ENCODE peak calls at places on chromosomes 2 and 18, in six cellular contexts. F is stimulated activated CD4-positive, alpha-beta T cell treated with anti-CD3 and anti-CD28 coated beads, Interleukin-2, amount 100 ng/mL, for 48 hours; Z is COR-L47; M is HTR-8/SVneo; N is Right ventricle myocardium superior; O is T-helper 9 cell. G is an unnamed sample.

GRCh38 chr18:43596106-43596712 is 318.9 kb upstream of the SYT4 start:
- DNase-seq in Z (peak), O (no peak), N (no peak), F (no peak), M (peak), G (no peak)

GRCh38 chr18:57748770-57749603 is 54.1 kb downstream of the ATP8B1 start:
- DNase-seq in M (no peak), F (no peak), N (no peak), O (no peak), Z (peak), G (no peak)

GRCh38 chr2:44136186-44136585 is 32.5 kb upstream of the PPM1B start:
- DNase-seq in N (no peak), M (peak), O (no peak), F (no peak), Z (no peak), G (no peak)

GRCh38 chr2:150126143-150126725 is 361.2 kb downstream of the RND3 start:
- DNase-seq in O (no peak), M (no peak), Z (no peak), F (no peak), N (no peak), G (no peak)

GRCh38 chr2:45765847-45766254 is 114.4 kb downstream of the PRKCE start:
- DNase-seq in Z (no peak), F (no peak), O (no peak), N (no peak), M (no peak), G (no peak)

GRCh38 chr2:9165625-9166024 is 41.0 kb upstream of the ASAP2 start:
- DNase-seq in O (no peak), F (no peak), N (peak), Z (no peak), M (no peak), G (no peak)

GRCh38 chr2:227324671-227325055 is 388 bp upstream of the MFF start:
- DNase-seq in M (peak), F (no peak), Z (no peak), O (no peak), N (no peak), G (no peak)

GRCh38 chr2:119389615-119390306 is 23.0 kb downstream of the DBI start:
- DNase-seq in F (no peak), O (no peak), M (no peak), Z (no peak), N (peak), G (no peak)

GRCh38 chr2:127829845-127830246 is 18.9 kb upstream of the WDR33 start:
- DNase-seq in F (peak), O (peak), N (no peak), Z (no peak), M (no peak), G (peak)

GRCh38 chr2:216633616-216634316 is 546 bp downstream of the IGFBP2 start:
- DNase-seq in N (peak), M (no peak), O (no peak), Z (peak), F (no peak), G (no peak)

GRCh38 chr2:216632952-216633615 is at the start of gene IGFBP2:
- DNase-seq in N (peak), O (no peak), M (no peak), F (no peak), Z (peak), G (no peak)

GRCh38 chr2:217740178-217740577 is 262.6 kb downstream of the TNS1 start:
- DNase-seq in F (no peak), O (no peak), Z (no peak), M (no peak), N (no peak), G (no peak)